ENCODE peak calls at places on chromosomes 13 and 19, in six cellular contexts. D, Q, Y, W, K and T are unnamed samples.

GRCh38 chr19:17385878-17386611 is 8.0 kb downstream of the CCDC194 start:
- DNase-seq in Y (no peak), Q (peak), D (peak), K (peak), W (peak), T (peak)

GRCh38 chr19:52171321-52172169 is at the start of gene ZNF836:
- DNase-seq in K (peak), D (peak), W (no peak), Q (peak), Y (peak), T (peak)

GRCh38 chr19:33524024-33524664 is 2.6 kb upstream of the PEPD start:
- DNase-seq in Q (no peak), Y (no peak), W (no peak), K (no peak), D (no peak), T (no peak)

GRCh38 chr19:39407644-39408391 is 1.2 kb downstream of the ZFP36 start:
- DNase-seq in K (peak), Q (peak), Y (no peak), W (no peak), D (no peak), T (peak)

GRCh38 chr13:101390461-101390860 is 25.8 kb downstream of the NALCN start:
- DNase-seq in D (no peak), W (no peak), Q (no peak), Y (no peak), K (no peak), T (no peak)

GRCh38 chr19:16031872-16032200 is 44.5 kb upstream of the TPM4 start:
- DNase-seq in W (no peak), K (no peak), D (no peak), Q (no peak), Y (no peak), T (no peak)

GRCh38 chr13:27079421-27079958 is 92.1 kb downstream of the USP12 start:
- DNase-seq in D (no peak), Q (no peak), K (no peak), W (no peak), Y (no peak), T (no peak)

GRCh38 chr19:44025217-44025936 is at the start of gene ZNF222:
- DNase-seq in Q (peak), D (peak), Y (peak), W (peak), K (peak), T (peak)

GRCh38 chr19:55492362-55492944 is 4.2 kb downstream of the SSC5D start:
- DNase-seq in D (no peak), Y (peak), K (no peak), W (no peak), Q (no peak), T (no peak)

GRCh38 chr13:40508767-40509342 is 157.6 kb downstream of the FOXO1 start:
- DNase-seq in K (no peak), Q (no peak), D (no peak), Y (no peak), W (no peak), T (no peak)

GRCh38 chr13:38202730-38203129 is 146.9 kb upstream of the UFM1 start:
- DNase-seq in D (no peak), Y (no peak), W (no peak), Q (no peak), K (no peak), T (no peak)

GRCh38 chr19:35045667-35046300 is 4.3 kb downstream of the HPN start:
- DNase-seq in D (peak), W (no peak), Q (no peak), Y (no peak), K (peak), T (peak)

GRCh38 chr13:73810647-73811046 is 323.6 kb downstream of the KLF12 start:
- DNase-seq in Y (no peak), Q (no peak), D (no peak), W (no peak), K (no peak), T (no peak)

GRCh38 chr19:19349365-19349764 is 28.7 kb downstream of the MAU2 start:
- DNase-seq in Y (no peak), D (no peak), Q (no peak), W (no peak), K (no peak), T (no peak)

GRCh38 chr19:58166268-58166667 is 15.7 kb upstream of the ZNF329 start:
- DNase-seq in K (no peak), Y (no peak), Q (no peak), W (no peak), D (no peak), T (no peak)

GRCh38 chr13:113064534-113065405 is 40.8 kb upstream of the F7 start:
- DNase-seq in Q (no peak), D (peak), Y (no peak), W (no peak), K (peak), T (peak)